ENCODE peak calls at places on chromosomes 2 and 18, in seven cellular contexts. M, W, O, H, E, X and S are unnamed samples.

GRCh38 chr18:46677609-46678470 is 20.8 kb upstream of the LOXHD1 start:
- DNase-seq in E (peak), X (no peak), O (no peak), M (no peak), H (peak), W (no peak), S (no peak)

GRCh38 chr2:187500585-187501359 is 52.7 kb upstream of the CALCRL start:
- DNase-seq in X (no peak), O (no peak), M (no peak), H (peak), W (no peak), E (peak), S (no peak)

GRCh38 chr2:168253379-168253778 is 6.0 kb upstream of the STK39 start:
- DNase-seq in M (no peak), O (no peak), W (no peak), X (no peak), E (no peak), H (no peak), S (no peak)

GRCh38 chr2:151823651-151824050 is 4.6 kb downstream of the ARL5A start:
- DNase-seq in M (no peak), O (no peak), X (no peak), E (no peak), W (no peak), H (no peak), S (no peak)

GRCh38 chr2:19714926-19715325 is 186.9 kb downstream of the TTC32 start:
- DNase-seq in O (no peak), X (no peak), W (no peak), E (no peak), M (no peak), H (no peak), S (no peak)

GRCh38 chr2:54061272-54061671 is 54.1 kb upstream of the ACYP2 start:
- DNase-seq in W (no peak), E (no peak), O (no peak), X (no peak), M (no peak), H (no peak), S (no peak)

GRCh38 chr2:24792542-24792873 is 683 bp downstream of the PTRHD1 start:
- DNase-seq in X (no peak), H (no peak), M (no peak), W (no peak), E (no peak), O (no peak), S (no peak)

GRCh38 chr2:171411214-171411613 is 22.6 kb downstream of the METTL8 start:
- DNase-seq in E (no peak), H (no peak), O (no peak), W (no peak), M (no peak), X (no peak), S (no peak)

GRCh38 chr2:11953258-11953657 is 206.8 kb downstream of the LPIN1 start:
- DNase-seq in W (no peak), X (no peak), H (no peak), M (no peak), O (no peak), E (no peak), S (no peak)

GRCh38 chr18:56158676-56159075 is 479.7 kb downstream of the TXNL1 start:
- DNase-seq in M (no peak), H (no peak), X (no peak), O (no peak), W (no peak), E (no peak), S (no peak)

GRCh38 chr2:230068658-230069080 is at the start of gene SLC16A14:
- DNase-seq in W (no peak), E (peak), O (no peak), H (peak), X (no peak), M (no peak), S (no peak)

GRCh38 chr18:28062446-28062845 is 114.5 kb downstream of the CDH2 start:
- DNase-seq in H (no peak), O (no peak), W (peak), M (no peak), X (no peak), E (no peak), S (no peak)

GRCh38 chr2:58120626-58121229 is 74.1 kb downstream of the VRK2 start:
- DNase-seq in H (no peak), M (no peak), W (no peak), X (no peak), E (peak), O (no peak), S (no peak)

GRCh38 chr2:128754246-128754724 is 435.6 kb upstream of the HS6ST1 start:
- DNase-seq in M (no peak), X (peak), H (no peak), O (peak), W (no peak), E (no peak), S (no peak)

GRCh38 chr18:28963481-28963880 is 786.6 kb upstream of the CDH2 start:
- DNase-seq in H (no peak), W (no peak), O (no peak), X (no peak), M (no peak), E (no peak), S (no peak)

GRCh38 chr2:218501665-218502064 is 66.5 kb downstream of the USP37 start:
- DNase-seq in E (no peak), W (peak), O (no peak), X (no peak), M (no peak), H (no peak), S (no peak)

GRCh38 chr2:61978522-61978921 is 73.0 kb downstream of the COMMD1 start:
- DNase-seq in E (no peak), O (no peak), H (no peak), M (no peak), X (no peak), W (no peak), S (peak)

GRCh38 chr2:163345795-163346573 is 389.8 kb downstream of the FIGN start:
- DNase-seq in O (no peak), W (no peak), M (no peak), H (peak), E (peak), X (no peak), S (no peak)

GRCh38 chr18:56112013-56112749 is 524.2 kb upstream of the TCF4 start:
- DNase-seq in H (no peak), O (no peak), W (no peak), X (no peak), E (peak), M (no peak), S (no peak)

GRCh38 chr18:32919799-32920198 is 147.0 kb upstream of the KLHL14 start:
- DNase-seq in W (no peak), M (no peak), O (no peak), E (peak), X (no peak), H (no peak), S (no peak)

GRCh38 chr2:239750045-239750835 is 274.9 kb downstream of the NDUFA10 start:
- DNase-seq in M (no peak), O (no peak), X (no peak), E (no peak), H (no peak), W (no peak), S (no peak)

GRCh38 chr2:179340678-179341077 is 76.0 kb upstream of the SESTD1 start:
- DNase-seq in M (peak), E (peak), X (no peak), H (no peak), W (no peak), O (no peak), S (no peak)

GRCh38 chr2:189369566-189369965 is 71.7 kb upstream of the WDR75 start:
- DNase-seq in X (no peak), O (no peak), M (no peak), W (no peak), H (peak), E (peak), S (no peak)

GRCh38 chr2:179455824-179456223 is 191.2 kb upstream of the SESTD1 start:
- DNase-seq in M (no peak), X (no peak), W (no peak), H (no peak), O (no peak), E (peak), S (no peak)

GRCh38 chr2:98884658-98885057 is 51.4 kb downstream of the CRACDL start:
- DNase-seq in H (no peak), O (no peak), E (no peak), X (no peak), W (no peak), M (no peak), S (no peak)

GRCh38 chr2:150120271-150120950 is 367.1 kb downstream of the RND3 start:
- DNase-seq in E (no peak), X (no peak), M (no peak), O (no peak), H (no peak), W (no peak), S (no peak)

GRCh38 chr2:227029706-227030105 is 134.3 kb downstream of the COL4A4 start:
- DNase-seq in O (no peak), H (no peak), X (no peak), E (no peak), W (no peak), M (no peak), S (no peak)

GRCh38 chr2:27627963-27628766 is 647 bp downstream of the CCDC121 start:
- DNase-seq in E (peak), M (no peak), X (no peak), H (peak), O (no peak), W (peak), S (no peak)

GRCh38 chr2:230798769-230799399 is 65.9 kb upstream of the ITM2C start:
- DNase-seq in W (no peak), H (no peak), E (peak), M (no peak), O (peak), X (no peak), S (no peak)

GRCh38 chr2:176328149-176328548 is 58.9 kb downstream of the MTX2 start:
- DNase-seq in M (no peak), E (no peak), X (no peak), O (no peak), W (no peak), H (no peak), S (no peak)

GRCh38 chr2:37993135-37993534 is 68.0 kb downstream of the RMDN2 start:
- DNase-seq in O (no peak), E (peak), H (no peak), X (no peak), M (no peak), W (no peak), S (no peak)